ENCODE peak calls at places on chromosomes 3 and 15, in seven cellular contexts. One of them, this sample, is unnamed.

GRCh38 chr3:13570391-13571194 is 21.7 kb downstream of the FBLN2 start:
- DNase-seq in MCF 10A: no peak
- DNase-seq in chondrocyte: peak
- DNase-seq in Calu3: no peak
- DNase-seq in A673: no peak
- DNase-seq in CD8-positive, alpha-beta T cell: no peak
- DNase-seq in pancreas: no peak
- DNase-seq in this sample: no peak

GRCh38 chr3:127193341-127193740 is 410 bp downstream of the PRR23E start:
- DNase-seq in MCF 10A: no peak
- DNase-seq in chondrocyte: no peak
- DNase-seq in Calu3: no peak
- DNase-seq in A673: no peak
- DNase-seq in CD8-positive, alpha-beta T cell: no peak
- DNase-seq in pancreas: no peak
- DNase-seq in this sample: no peak

GRCh38 chr15:70976856-70977255 is 84.2 kb downstream of the LRRC49 start:
- DNase-seq in MCF 10A: no peak
- DNase-seq in chondrocyte: no peak
- DNase-seq in Calu3: no peak
- DNase-seq in A673: no peak
- DNase-seq in CD8-positive, alpha-beta T cell: no peak
- DNase-seq in pancreas: no peak
- DNase-seq in this sample: no peak

GRCh38 chr15:100778831-100779288 is 100.8 kb upstream of the ALDH1A3 start:
- DNase-seq in MCF 10A: no peak
- DNase-seq in chondrocyte: peak
- DNase-seq in Calu3: no peak
- DNase-seq in A673: no peak
- DNase-seq in CD8-positive, alpha-beta T cell: peak
- DNase-seq in pancreas: no peak
- DNase-seq in this sample: no peak

GRCh38 chr15:74011610-74012009 is 17.1 kb downstream of the PML start:
- DNase-seq in MCF 10A: peak
- DNase-seq in chondrocyte: no peak
- DNase-seq in Calu3: no peak
- DNase-seq in A673: no peak
- DNase-seq in CD8-positive, alpha-beta T cell: no peak
- DNase-seq in pancreas: no peak
- DNase-seq in this sample: no peak

GRCh38 chr15:81097893-81098280 is 36.2 kb upstream of the CFAP161 start:
- DNase-seq in MCF 10A: peak
- DNase-seq in chondrocyte: no peak
- DNase-seq in Calu3: no peak
- DNase-seq in A673: no peak
- DNase-seq in CD8-positive, alpha-beta T cell: no peak
- DNase-seq in pancreas: no peak
- DNase-seq in this sample: no peak

GRCh38 chr3:159828542-159828943 is 160.1 kb upstream of the IL12A start:
- DNase-seq in MCF 10A: peak
- DNase-seq in chondrocyte: no peak
- DNase-seq in Calu3: no peak
- DNase-seq in A673: peak
- DNase-seq in CD8-positive, alpha-beta T cell: no peak
- DNase-seq in pancreas: no peak
- DNase-seq in this sample: peak

GRCh38 chr3:154323921-154324738 is at the start of gene DHX36:
- DNase-seq in MCF 10A: peak
- DNase-seq in chondrocyte: peak
- DNase-seq in Calu3: peak
- DNase-seq in A673: peak
- DNase-seq in CD8-positive, alpha-beta T cell: peak
- DNase-seq in pancreas: peak
- DNase-seq in this sample: peak

GRCh38 chr15:60520041-60520824 is 41.3 kb upstream of the ICE2 start:
- DNase-seq in MCF 10A: peak
- DNase-seq in chondrocyte: no peak
- DNase-seq in Calu3: peak
- DNase-seq in A673: no peak
- DNase-seq in CD8-positive, alpha-beta T cell: no peak
- DNase-seq in pancreas: no peak
- DNase-seq in this sample: peak

GRCh38 chr3:21750831-21751391 is at the start of gene ZNF385D:
- DNase-seq in MCF 10A: peak
- DNase-seq in chondrocyte: peak
- DNase-seq in Calu3: no peak
- DNase-seq in A673: no peak
- DNase-seq in CD8-positive, alpha-beta T cell: no peak
- DNase-seq in pancreas: no peak
- DNase-seq in this sample: no peak

GRCh38 chr15:39961051-39961450 is 27.1 kb downstream of the EIF2AK4 start:
- DNase-seq in MCF 10A: no peak
- DNase-seq in chondrocyte: no peak
- DNase-seq in Calu3: no peak
- DNase-seq in A673: no peak
- DNase-seq in CD8-positive, alpha-beta T cell: no peak
- DNase-seq in pancreas: no peak
- DNase-seq in this sample: no peak

GRCh38 chr15:39957481-39957880 is 23.6 kb downstream of the EIF2AK4 start:
- DNase-seq in MCF 10A: no peak
- DNase-seq in chondrocyte: no peak
- DNase-seq in Calu3: no peak
- DNase-seq in A673: no peak
- DNase-seq in CD8-positive, alpha-beta T cell: no peak
- DNase-seq in pancreas: no peak
- DNase-seq in this sample: no peak

GRCh38 chr15:39960411-39960810 is 26.5 kb downstream of the EIF2AK4 start:
- DNase-seq in MCF 10A: no peak
- DNase-seq in chondrocyte: no peak
- DNase-seq in Calu3: no peak
- DNase-seq in A673: no peak
- DNase-seq in CD8-positive, alpha-beta T cell: no peak
- DNase-seq in pancreas: no peak
- DNase-seq in this sample: no peak

GRCh38 chr15:39963806-39964205 is 29.9 kb downstream of the EIF2AK4 start:
- DNase-seq in MCF 10A: no peak
- DNase-seq in chondrocyte: no peak
- DNase-seq in Calu3: no peak
- DNase-seq in A673: no peak
- DNase-seq in CD8-positive, alpha-beta T cell: no peak
- DNase-seq in pancreas: no peak
- DNase-seq in this sample: no peak

DNA sequence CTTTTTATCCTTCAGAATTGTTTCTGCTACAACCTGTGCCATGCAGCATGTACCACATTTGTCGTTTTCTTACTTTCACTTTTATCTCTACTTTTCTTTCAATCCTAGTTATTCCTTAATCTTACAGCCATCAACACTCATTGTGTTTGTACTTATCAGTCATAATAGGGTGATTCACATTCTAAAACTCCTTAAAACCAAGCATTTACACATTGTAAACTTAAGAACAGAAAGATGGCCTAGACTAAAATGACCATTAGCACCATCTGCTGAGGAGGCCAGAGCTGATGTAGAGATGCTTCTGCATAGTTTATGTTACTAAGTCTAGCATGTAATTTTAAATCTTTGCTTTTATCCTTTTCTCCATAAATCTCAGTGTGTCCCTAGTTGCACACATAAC is 25.5 kb downstream of the EIF2AK4 start:
- DNase-seq in MCF 10A: no peak
- DNase-seq in chondrocyte: no peak
- DNase-seq in Calu3: no peak
- DNase-seq in A673: no peak
- DNase-seq in CD8-positive, alpha-beta T cell: no peak
- DNase-seq in pancreas: no peak
- DNase-seq in this sample: no peak
- TF ChIP-seq CTCF in MCF 10A: no peak
- TF ChIP-seq CTCF in chondrocyte: no peak
- TF ChIP-seq CTCF in Calu3: no peak
- TF ChIP-seq CTCF in A673: no peak
- TF ChIP-seq CTCF in CD8-positive, alpha-beta T cell: no peak
- TF ChIP-seq CTCF in pancreas: no peak
- TF ChIP-seq CTCF in this sample: no peak

GRCh38 chr3:52236424-52236886 is 2.5 kb downstream of the TWF2 start:
- DNase-seq in MCF 10A: no peak
- DNase-seq in chondrocyte: peak
- DNase-seq in Calu3: no peak
- DNase-seq in A673: no peak
- DNase-seq in CD8-positive, alpha-beta T cell: no peak
- DNase-seq in pancreas: no peak
- DNase-seq in this sample: no peak

GRCh38 chr3:52233968-52234367 is 5.0 kb downstream of the TWF2 start:
- DNase-seq in MCF 10A: no peak
- DNase-seq in chondrocyte: no peak
- DNase-seq in Calu3: no peak
- DNase-seq in A673: no peak
- DNase-seq in CD8-positive, alpha-beta T cell: no peak
- DNase-seq in pancreas: no peak
- DNase-seq in this sample: no peak

GRCh38 chr3:52232279-52233107 is 6.5 kb downstream of the TWF2 start:
- DNase-seq in MCF 10A: no peak
- DNase-seq in chondrocyte: no peak
- DNase-seq in Calu3: no peak
- DNase-seq in A673: no peak
- DNase-seq in CD8-positive, alpha-beta T cell: no peak
- DNase-seq in pancreas: no peak
- DNase-seq in this sample: no peak

GRCh38 chr3:52233108-52233591 is 5.8 kb downstream of the TWF2 start:
- DNase-seq in MCF 10A: no peak
- DNase-seq in chondrocyte: no peak
- DNase-seq in Calu3: no peak
- DNase-seq in A673: no peak
- DNase-seq in CD8-positive, alpha-beta T cell: no peak
- DNase-seq in pancreas: no peak
- DNase-seq in this sample: no peak

DNA sequence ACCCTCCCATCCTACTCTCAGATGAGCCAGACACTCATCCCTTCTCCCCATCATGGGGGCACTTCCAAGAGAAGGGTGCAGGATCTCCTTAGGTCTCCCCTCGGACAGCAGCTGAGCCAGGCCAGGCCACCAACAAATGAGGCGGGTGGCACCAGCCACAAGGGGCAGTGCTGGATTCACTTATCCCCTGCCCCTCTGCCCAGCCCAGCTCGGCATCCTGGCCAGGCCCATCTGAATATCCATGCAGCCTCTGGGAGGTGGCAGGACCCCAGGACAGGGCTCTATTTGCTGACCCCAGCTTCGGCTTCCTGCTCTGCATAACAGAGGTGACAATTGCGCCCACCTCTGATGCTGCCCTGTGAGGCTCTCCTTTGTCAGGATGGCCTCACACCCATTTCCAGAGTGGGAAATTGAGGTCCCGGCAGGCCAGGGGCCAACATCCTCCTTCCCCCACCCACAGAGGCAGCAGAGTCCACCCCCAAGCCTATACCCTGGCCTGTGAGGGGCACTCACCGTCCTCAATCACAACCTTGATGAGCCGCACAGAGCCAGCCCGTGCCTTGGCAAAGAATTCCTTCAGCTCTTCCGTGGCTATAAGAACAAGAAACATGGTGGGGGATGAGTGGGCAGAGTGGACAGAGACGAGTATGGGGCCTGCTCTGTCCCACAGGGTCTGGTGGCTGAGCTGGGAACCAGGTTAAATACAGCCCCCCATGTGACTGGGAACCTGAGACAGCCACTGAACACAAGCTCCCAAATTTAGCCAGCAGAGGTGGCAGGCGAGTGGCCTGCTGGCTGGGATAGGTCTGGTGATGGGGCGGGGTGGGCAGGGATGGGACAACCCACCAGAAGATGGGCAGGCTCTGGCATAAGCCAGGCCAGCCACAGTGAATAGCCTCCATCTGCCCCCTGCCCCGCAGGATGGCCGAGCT is 4.2 kb downstream of the TWF2 start:
- DNase-seq in MCF 10A: no peak
- DNase-seq in chondrocyte: peak
- DNase-seq in Calu3: no peak
- DNase-seq in A673: no peak
- DNase-seq in CD8-positive, alpha-beta T cell: no peak
- DNase-seq in pancreas: no peak
- DNase-seq in this sample: no peak
- TF ChIP-seq CTCF in MCF 10A: no peak
- TF ChIP-seq CTCF in chondrocyte: no peak
- TF ChIP-seq CTCF in Calu3: no peak
- TF ChIP-seq CTCF in A673: no peak
- TF ChIP-seq CTCF in CD8-positive, alpha-beta T cell: no peak
- TF ChIP-seq CTCF in pancreas: no peak
- TF ChIP-seq CTCF in this sample: no peak

GRCh38 chr3:71285086-71285485 is 298.4 kb downstream of the FOXP1 start:
- DNase-seq in MCF 10A: no peak
- DNase-seq in chondrocyte: no peak
- DNase-seq in Calu3: no peak
- DNase-seq in A673: no peak
- DNase-seq in CD8-positive, alpha-beta T cell: no peak
- DNase-seq in pancreas: no peak
- DNase-seq in this sample: no peak
- TF ChIP-seq CTCF in MCF 10A: no peak
- TF ChIP-seq CTCF in chondrocyte: no peak
- TF ChIP-seq CTCF in Calu3: no peak
- TF ChIP-seq CTCF in A673: no peak
- TF ChIP-seq CTCF in CD8-positive, alpha-beta T cell: no peak
- TF ChIP-seq CTCF in pancreas: no peak
- TF ChIP-seq CTCF in this sample: no peak

GRCh38 chr15:91970142-91970541 is 116.6 kb downstream of the SLCO3A1 start:
- DNase-seq in MCF 10A: peak
- DNase-seq in chondrocyte: no peak
- DNase-seq in Calu3: no peak
- DNase-seq in A673: no peak
- DNase-seq in CD8-positive, alpha-beta T cell: no peak
- DNase-seq in pancreas: no peak
- DNase-seq in this sample: no peak

GRCh38 chr15:91965501-91966180 is 112.1 kb downstream of the SLCO3A1 start:
- DNase-seq in MCF 10A: peak
- DNase-seq in chondrocyte: no peak
- DNase-seq in Calu3: peak
- DNase-seq in A673: no peak
- DNase-seq in CD8-positive, alpha-beta T cell: no peak
- DNase-seq in pancreas: no peak
- DNase-seq in this sample: no peak

GRCh38 chr15:91966181-91966552 is 112.7 kb downstream of the SLCO3A1 start:
- DNase-seq in MCF 10A: no peak
- DNase-seq in chondrocyte: no peak
- DNase-seq in Calu3: no peak
- DNase-seq in A673: no peak
- DNase-seq in CD8-positive, alpha-beta T cell: no peak
- DNase-seq in pancreas: no peak
- DNase-seq in this sample: no peak

GRCh38 chr15:91967935-91968605 is 114.6 kb downstream of the SLCO3A1 start:
- DNase-seq in MCF 10A: peak
- DNase-seq in chondrocyte: no peak
- DNase-seq in Calu3: no peak
- DNase-seq in A673: no peak
- DNase-seq in CD8-positive, alpha-beta T cell: no peak
- DNase-seq in pancreas: no peak
- DNase-seq in this sample: no peak

DNA sequence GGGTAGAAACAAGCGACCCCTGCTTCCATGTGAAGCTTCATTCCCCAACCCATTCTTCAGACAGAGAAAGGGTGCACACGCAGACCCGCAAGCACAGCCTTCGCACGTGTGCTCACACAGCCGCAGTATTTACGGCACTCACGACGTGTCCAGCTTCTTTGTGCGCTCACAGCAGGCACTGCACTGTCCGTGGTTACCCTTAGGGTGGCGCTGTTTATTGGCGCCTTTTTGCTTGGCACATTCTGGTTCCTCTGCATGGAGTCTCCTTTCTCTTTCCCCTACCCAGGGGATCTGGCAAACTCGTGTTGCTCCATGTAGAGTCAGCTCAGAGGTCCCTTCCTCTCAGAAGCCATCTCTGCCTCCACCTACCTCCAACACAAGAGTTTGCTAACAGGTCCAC is 115.1 kb downstream of the SLCO3A1 start:
- DNase-seq in MCF 10A: no peak
- DNase-seq in chondrocyte: no peak
- DNase-seq in Calu3: no peak
- DNase-seq in A673: no peak
- DNase-seq in CD8-positive, alpha-beta T cell: no peak
- DNase-seq in pancreas: no peak
- DNase-seq in this sample: no peak
- TF ChIP-seq CTCF in MCF 10A: peak
- TF ChIP-seq CTCF in chondrocyte: no peak
- TF ChIP-seq CTCF in Calu3: no peak
- TF ChIP-seq CTCF in A673: peak
- TF ChIP-seq CTCF in CD8-positive, alpha-beta T cell: no peak
- TF ChIP-seq CTCF in pancreas: no peak
- TF ChIP-seq CTCF in this sample: no peak